ENCODE peak calls at places on chromosomes 13 and 19, in eight cellular contexts. One of them, this sample, is unnamed.

GRCh38 chr19:12574036-12574435 is 22.8 kb upstream of the ZNF564 start:
- DNase-seq in CD8-positive, alpha-beta T cell: no peak
- DNase-seq in GM18507: no peak
- DNase-seq in adipocyte: no peak
- DNase-seq in WTC11: no peak
- DNase-seq in globus pallidus: no peak
- DNase-seq in anterior cingulate cortex: no peak
- DNase-seq in CD4-positive, alpha-beta T cell: no peak
- DNase-seq in this sample: peak

GRCh38 chr13:98014766-98015165 is 61.3 kb downstream of the IPO5 start:
- DNase-seq in CD8-positive, alpha-beta T cell: no peak
- DNase-seq in GM18507: no peak
- DNase-seq in adipocyte: peak
- DNase-seq in WTC11: no peak
- DNase-seq in globus pallidus: no peak
- DNase-seq in anterior cingulate cortex: no peak
- DNase-seq in CD4-positive, alpha-beta T cell: no peak
- DNase-seq in this sample: no peak

GRCh38 chr13:48318714-48319457 is 15.3 kb downstream of the RB1 start:
- DNase-seq in CD8-positive, alpha-beta T cell: no peak
- DNase-seq in GM18507: no peak
- DNase-seq in adipocyte: no peak
- DNase-seq in WTC11: no peak
- DNase-seq in globus pallidus: no peak
- DNase-seq in anterior cingulate cortex: no peak
- DNase-seq in CD4-positive, alpha-beta T cell: no peak
- DNase-seq in this sample: no peak

GRCh38 chr13:50243926-50244325 is 228.7 kb downstream of the KCNRG start:
- DNase-seq in CD8-positive, alpha-beta T cell: no peak
- DNase-seq in GM18507: no peak
- DNase-seq in adipocyte: no peak
- DNase-seq in WTC11: no peak
- DNase-seq in globus pallidus: no peak
- DNase-seq in anterior cingulate cortex: no peak
- DNase-seq in CD4-positive, alpha-beta T cell: no peak
- DNase-seq in this sample: no peak

GRCh38 chr19:41546386-41546789 is 29.6 kb upstream of the CEACAM21 start:
- DNase-seq in CD8-positive, alpha-beta T cell: no peak
- DNase-seq in GM18507: no peak
- DNase-seq in adipocyte: no peak
- DNase-seq in WTC11: no peak
- DNase-seq in globus pallidus: peak
- DNase-seq in anterior cingulate cortex: no peak
- DNase-seq in CD4-positive, alpha-beta T cell: no peak
- DNase-seq in this sample: no peak

GRCh38 chr13:30824651-30825050 is 81.4 kb upstream of the MEDAG start:
- DNase-seq in CD8-positive, alpha-beta T cell: no peak
- DNase-seq in GM18507: no peak
- DNase-seq in adipocyte: no peak
- DNase-seq in WTC11: no peak
- DNase-seq in globus pallidus: no peak
- DNase-seq in anterior cingulate cortex: no peak
- DNase-seq in CD4-positive, alpha-beta T cell: no peak
- DNase-seq in this sample: no peak

GRCh38 chr13:36858285-36858684 is 39.3 kb downstream of the RFXAP start:
- DNase-seq in CD8-positive, alpha-beta T cell: no peak
- DNase-seq in GM18507: no peak
- DNase-seq in adipocyte: peak
- DNase-seq in WTC11: no peak
- DNase-seq in globus pallidus: peak
- DNase-seq in anterior cingulate cortex: no peak
- DNase-seq in CD4-positive, alpha-beta T cell: no peak
- DNase-seq in this sample: no peak

GRCh38 chr19:52566588-52566987 is 3.5 kb upstream of the ZNF701 start:
- DNase-seq in CD8-positive, alpha-beta T cell: no peak
- DNase-seq in GM18507: no peak
- DNase-seq in adipocyte: peak
- DNase-seq in WTC11: no peak
- DNase-seq in globus pallidus: no peak
- DNase-seq in anterior cingulate cortex: no peak
- DNase-seq in CD4-positive, alpha-beta T cell: no peak
- DNase-seq in this sample: no peak

GRCh38 chr19:1492474-1493006 is 1.6 kb downstream of the REEP6 start:
- DNase-seq in CD8-positive, alpha-beta T cell: no peak
- DNase-seq in GM18507: no peak
- DNase-seq in adipocyte: no peak
- DNase-seq in WTC11: no peak
- DNase-seq in globus pallidus: no peak
- DNase-seq in anterior cingulate cortex: no peak
- DNase-seq in CD4-positive, alpha-beta T cell: no peak
- DNase-seq in this sample: no peak

GRCh38 chr13:71979616-71980015 is 112.6 kb upstream of the DACH1 start:
- DNase-seq in CD8-positive, alpha-beta T cell: no peak
- DNase-seq in GM18507: no peak
- DNase-seq in adipocyte: no peak
- DNase-seq in WTC11: peak
- DNase-seq in globus pallidus: no peak
- DNase-seq in anterior cingulate cortex: no peak
- DNase-seq in CD4-positive, alpha-beta T cell: no peak
- DNase-seq in this sample: no peak

GRCh38 chr13:79222427-79223205 is 183.4 kb downstream of the RBM26 start:
- DNase-seq in CD8-positive, alpha-beta T cell: no peak
- DNase-seq in GM18507: no peak
- DNase-seq in adipocyte: no peak
- DNase-seq in WTC11: no peak
- DNase-seq in globus pallidus: no peak
- DNase-seq in anterior cingulate cortex: no peak
- DNase-seq in CD4-positive, alpha-beta T cell: no peak
- DNase-seq in this sample: no peak

GRCh38 chr13:96172066-96172465 is 82.2 kb downstream of the HS6ST3 start:
- DNase-seq in CD8-positive, alpha-beta T cell: no peak
- DNase-seq in GM18507: no peak
- DNase-seq in adipocyte: no peak
- DNase-seq in WTC11: no peak
- DNase-seq in globus pallidus: no peak
- DNase-seq in anterior cingulate cortex: no peak
- DNase-seq in CD4-positive, alpha-beta T cell: no peak
- DNase-seq in this sample: no peak

GRCh38 chr13:76418404-76418803 is 467.8 kb downstream of the KCTD12 start:
- DNase-seq in CD8-positive, alpha-beta T cell: no peak
- DNase-seq in GM18507: no peak
- DNase-seq in adipocyte: no peak
- DNase-seq in WTC11: no peak
- DNase-seq in globus pallidus: no peak
- DNase-seq in anterior cingulate cortex: no peak
- DNase-seq in CD4-positive, alpha-beta T cell: no peak
- DNase-seq in this sample: no peak

GRCh38 chr19:7933828-7934725 is 8.1 kb upstream of the CTXN1 start:
- DNase-seq in CD8-positive, alpha-beta T cell: no peak
- DNase-seq in GM18507: no peak
- DNase-seq in adipocyte: no peak
- DNase-seq in WTC11: no peak
- DNase-seq in globus pallidus: no peak
- DNase-seq in anterior cingulate cortex: no peak
- DNase-seq in CD4-positive, alpha-beta T cell: no peak
- DNase-seq in this sample: no peak

GRCh38 chr13:43293561-43293960 is 270.2 kb downstream of the DNAJC15 start:
- DNase-seq in CD8-positive, alpha-beta T cell: no peak
- DNase-seq in GM18507: no peak
- DNase-seq in adipocyte: peak
- DNase-seq in WTC11: no peak
- DNase-seq in globus pallidus: no peak
- DNase-seq in anterior cingulate cortex: no peak
- DNase-seq in CD4-positive, alpha-beta T cell: no peak
- DNase-seq in this sample: no peak

GRCh38 chr13:104984296-104984818 is 1551.1 kb downstream of the EFNB2 start:
- DNase-seq in CD8-positive, alpha-beta T cell: no peak
- DNase-seq in GM18507: no peak
- DNase-seq in adipocyte: peak
- DNase-seq in WTC11: no peak
- DNase-seq in globus pallidus: peak
- DNase-seq in anterior cingulate cortex: no peak
- DNase-seq in CD4-positive, alpha-beta T cell: no peak
- DNase-seq in this sample: no peak

GRCh38 chr13:25372275-25373081 is 704 bp downstream of the ATP8A2 start:
- DNase-seq in CD8-positive, alpha-beta T cell: no peak
- DNase-seq in GM18507: no peak
- DNase-seq in adipocyte: peak
- DNase-seq in WTC11: peak
- DNase-seq in globus pallidus: no peak
- DNase-seq in anterior cingulate cortex: no peak
- DNase-seq in CD4-positive, alpha-beta T cell: no peak
- DNase-seq in this sample: no peak

GRCh38 chr13:24894277-24894971 is 130.5 kb downstream of the RNF17 start:
- DNase-seq in CD8-positive, alpha-beta T cell: no peak
- DNase-seq in GM18507: no peak
- DNase-seq in adipocyte: no peak
- DNase-seq in WTC11: no peak
- DNase-seq in globus pallidus: no peak
- DNase-seq in anterior cingulate cortex: no peak
- DNase-seq in CD4-positive, alpha-beta T cell: no peak
- DNase-seq in this sample: no peak

GRCh38 chr13:73939603-73940002 is 194.6 kb downstream of the KLF12 start:
- DNase-seq in CD8-positive, alpha-beta T cell: no peak
- DNase-seq in GM18507: no peak
- DNase-seq in adipocyte: no peak
- DNase-seq in WTC11: no peak
- DNase-seq in globus pallidus: no peak
- DNase-seq in anterior cingulate cortex: no peak
- DNase-seq in CD4-positive, alpha-beta T cell: no peak
- DNase-seq in this sample: no peak

GRCh38 chr13:23909606-23910005 is 12.3 kb upstream of the C1QTNF9B start:
- DNase-seq in CD8-positive, alpha-beta T cell: no peak
- DNase-seq in GM18507: no peak
- DNase-seq in adipocyte: no peak
- DNase-seq in WTC11: no peak
- DNase-seq in globus pallidus: no peak
- DNase-seq in anterior cingulate cortex: no peak
- DNase-seq in CD4-positive, alpha-beta T cell: no peak
- DNase-seq in this sample: no peak

GRCh38 chr19:5929646-5930045 is 15.6 kb downstream of the CAPS start:
- DNase-seq in CD8-positive, alpha-beta T cell: no peak
- DNase-seq in GM18507: no peak
- DNase-seq in adipocyte: no peak
- DNase-seq in WTC11: no peak
- DNase-seq in globus pallidus: no peak
- DNase-seq in anterior cingulate cortex: no peak
- DNase-seq in CD4-positive, alpha-beta T cell: no peak
- DNase-seq in this sample: no peak

GRCh38 chr19:45809643-45810159 is 5.4 kb downstream of the RSPH6A start:
- DNase-seq in CD8-positive, alpha-beta T cell: no peak
- DNase-seq in GM18507: no peak
- DNase-seq in adipocyte: peak
- DNase-seq in WTC11: no peak
- DNase-seq in globus pallidus: no peak
- DNase-seq in anterior cingulate cortex: no peak
- DNase-seq in CD4-positive, alpha-beta T cell: no peak
- DNase-seq in this sample: no peak

GRCh38 chr13:23871616-23872220 is 17.5 kb downstream of the MIPEP start:
- DNase-seq in CD8-positive, alpha-beta T cell: no peak
- DNase-seq in GM18507: no peak
- DNase-seq in adipocyte: peak
- DNase-seq in WTC11: no peak
- DNase-seq in globus pallidus: no peak
- DNase-seq in anterior cingulate cortex: no peak
- DNase-seq in CD4-positive, alpha-beta T cell: no peak
- DNase-seq in this sample: peak

GRCh38 chr13:49216334-49216733 is 3.8 kb upstream of the MLNR start:
- DNase-seq in CD8-positive, alpha-beta T cell: no peak
- DNase-seq in GM18507: no peak
- DNase-seq in adipocyte: no peak
- DNase-seq in WTC11: no peak
- DNase-seq in globus pallidus: no peak
- DNase-seq in anterior cingulate cortex: no peak
- DNase-seq in CD4-positive, alpha-beta T cell: no peak
- DNase-seq in this sample: no peak

GRCh38 chr13:42807236-42807635 is 25.9 kb downstream of the FAM216B start:
- DNase-seq in CD8-positive, alpha-beta T cell: no peak
- DNase-seq in GM18507: no peak
- DNase-seq in adipocyte: no peak
- DNase-seq in WTC11: no peak
- DNase-seq in globus pallidus: no peak
- DNase-seq in anterior cingulate cortex: no peak
- DNase-seq in CD4-positive, alpha-beta T cell: no peak
- DNase-seq in this sample: no peak

GRCh38 chr13:20945952-20946383 is 43.4 kb upstream of the XPO4 start:
- DNase-seq in CD8-positive, alpha-beta T cell: no peak
- DNase-seq in GM18507: no peak
- DNase-seq in adipocyte: no peak
- DNase-seq in WTC11: peak
- DNase-seq in globus pallidus: no peak
- DNase-seq in anterior cingulate cortex: no peak
- DNase-seq in CD4-positive, alpha-beta T cell: no peak
- DNase-seq in this sample: no peak

GRCh38 chr13:75635101-75635620 is 969 bp upstream of the LMO7 start:
- DNase-seq in CD8-positive, alpha-beta T cell: no peak
- DNase-seq in GM18507: peak
- DNase-seq in adipocyte: peak
- DNase-seq in WTC11: no peak
- DNase-seq in globus pallidus: no peak
- DNase-seq in anterior cingulate cortex: no peak
- DNase-seq in CD4-positive, alpha-beta T cell: no peak
- DNase-seq in this sample: no peak

GRCh38 chr13:43383488-43384165 is 360.2 kb downstream of the DNAJC15 start:
- DNase-seq in CD8-positive, alpha-beta T cell: no peak
- DNase-seq in GM18507: no peak
- DNase-seq in adipocyte: no peak
- DNase-seq in WTC11: no peak
- DNase-seq in globus pallidus: no peak
- DNase-seq in anterior cingulate cortex: no peak
- DNase-seq in CD4-positive, alpha-beta T cell: no peak
- DNase-seq in this sample: no peak

GRCh38 chr13:113091211-113091771 is 14.3 kb upstream of the F7 start:
- DNase-seq in CD8-positive, alpha-beta T cell: no peak
- DNase-seq in GM18507: no peak
- DNase-seq in adipocyte: no peak
- DNase-seq in WTC11: no peak
- DNase-seq in globus pallidus: no peak
- DNase-seq in anterior cingulate cortex: no peak
- DNase-seq in CD4-positive, alpha-beta T cell: no peak
- DNase-seq in this sample: no peak

GRCh38 chr19:56491399-56491798 is 14.3 kb upstream of the ZNF667 start:
- DNase-seq in CD8-positive, alpha-beta T cell: no peak
- DNase-seq in GM18507: no peak
- DNase-seq in adipocyte: peak
- DNase-seq in WTC11: no peak
- DNase-seq in globus pallidus: no peak
- DNase-seq in anterior cingulate cortex: no peak
- DNase-seq in CD4-positive, alpha-beta T cell: no peak
- DNase-seq in this sample: no peak